ENCODE peak calls at places on chromosome 15, in ten cellular contexts. T is A549, X is spleen, F is choroid plexus epithelial cell, B is HFF-Myc, Z is HL-60, D is RWPE1, L is heart right ventricle, U is heart left ventricle, I is kidney. K is an unnamed sample.

GRCh38 chr15:48177383-48177874 is 666 bp downstream of the MYEF2 start:
- DNase-seq in U (no peak), D (peak; percentile 13), Z (no peak), L (peak; percentile 9), F (peak; percentile 66), B (peak; percentile 16), I (no peak), X (no peak), T (peak; percentile 8), K (no peak)

GRCh38 chr15:69141833-69142232 is 18.6 kb upstream of the GLCE start:
- DNase-seq in X (no peak), D (no peak), F (no peak), T (no peak), U (no peak), L (no peak), B (no peak), I (no peak), Z (no peak), K (no peak)

GRCh38 chr15:37931321-37931720 is 3.1 kb upstream of the TMCO5A start:
- DNase-seq in X (no peak), U (no peak), B (no peak), Z (no peak), I (no peak), L (no peak), D (no peak), T (no peak), F (no peak), K (no peak)

GRCh38 chr15:31202953-31203352 is 101.4 kb upstream of the TRPM1 start:
- DNase-seq in B (no peak), D (no peak), I (no peak), T (no peak), U (no peak), L (no peak), X (no peak), Z (no peak), F (no peak), K (no peak)

GRCh38 chr15:26013946-26014345 is 150.8 kb upstream of the ATP10A start:
- DNase-seq in I (no peak), L (no peak), X (no peak), D (no peak), F (no peak), U (no peak), T (no peak), B (no peak), Z (no peak), K (no peak)

GRCh38 chr15:66514586-66514985 is 9.5 kb downstream of the ZWILCH start:
- DNase-seq in B (no peak), F (no peak), X (no peak), T (no peak), Z (no peak), D (no peak), I (no peak), U (no peak), L (no peak), K (no peak)

GRCh38 chr15:68387288-68388143 is 44.4 kb downstream of the ITGA11 start:
- DNase-seq in Z (no peak), U (peak; percentile 11), X (peak; percentile 39), B (no peak), I (no peak), L (peak; percentile 0), D (no peak), T (no peak), F (no peak), K (no peak)

GRCh38 chr15:66588971-66589370 is 23.2 kb upstream of the LCTL start:
- DNase-seq in F (no peak), I (peak; percentile 42), D (no peak), L (no peak), T (no peak), B (no peak), Z (no peak), U (no peak), X (no peak), K (no peak)

GRCh38 chr15:31082771-31083393 is 18.6 kb downstream of the TRPM1 start:
- DNase-seq in D (no peak), Z (no peak), U (no peak), I (no peak), T (no peak), X (no peak), F (no peak), L (no peak), B (peak; percentile 76), K (no peak)

GRCh38 chr15:94840794-94841587 is 609.6 kb downstream of the MCTP2 start:
- DNase-seq in D (peak; percentile 27), F (peak; percentile 5), L (no peak), T (no peak), B (no peak), Z (no peak), X (no peak), I (no peak), U (no peak), K (no peak)

GRCh38 chr15:78308422-78309021 is 9.1 kb upstream of the SKIC8 start:
- DNase-seq in I (no peak), F (peak; percentile 80), B (no peak), L (peak; percentile 52), U (peak; percentile 61), T (peak; percentile 87), X (peak; percentile 83), Z (peak; percentile 72), D (peak; percentile 71), K (peak; percentile 88)

GRCh38 chr15:91946914-91947313 is 93.4 kb downstream of the SLCO3A1 start:
- DNase-seq in Z (no peak), L (peak; percentile 63), B (no peak), X (no peak), D (no peak), U (no peak), T (no peak), F (no peak), I (no peak), K (peak; percentile 40)

GRCh38 chr15:91949361-91949760 is 95.9 kb downstream of the SLCO3A1 start:
- DNase-seq in B (no peak), Z (no peak), U (no peak), L (no peak), X (no peak), I (no peak), T (no peak), D (no peak), F (no peak), K (no peak)

GRCh38 chr15:91950054-91950453 is 96.5 kb downstream of the SLCO3A1 start:
- DNase-seq in B (no peak), F (no peak), L (no peak), I (no peak), T (no peak), U (no peak), Z (no peak), X (no peak), D (no peak), K (no peak)

GRCh38 chr15:91947370-91947769 is 93.9 kb downstream of the SLCO3A1 start:
- DNase-seq in F (no peak), D (no peak), B (no peak), L (no peak), U (no peak), T (no peak), Z (peak; percentile 73), X (no peak), I (no peak), K (no peak)

DNA sequence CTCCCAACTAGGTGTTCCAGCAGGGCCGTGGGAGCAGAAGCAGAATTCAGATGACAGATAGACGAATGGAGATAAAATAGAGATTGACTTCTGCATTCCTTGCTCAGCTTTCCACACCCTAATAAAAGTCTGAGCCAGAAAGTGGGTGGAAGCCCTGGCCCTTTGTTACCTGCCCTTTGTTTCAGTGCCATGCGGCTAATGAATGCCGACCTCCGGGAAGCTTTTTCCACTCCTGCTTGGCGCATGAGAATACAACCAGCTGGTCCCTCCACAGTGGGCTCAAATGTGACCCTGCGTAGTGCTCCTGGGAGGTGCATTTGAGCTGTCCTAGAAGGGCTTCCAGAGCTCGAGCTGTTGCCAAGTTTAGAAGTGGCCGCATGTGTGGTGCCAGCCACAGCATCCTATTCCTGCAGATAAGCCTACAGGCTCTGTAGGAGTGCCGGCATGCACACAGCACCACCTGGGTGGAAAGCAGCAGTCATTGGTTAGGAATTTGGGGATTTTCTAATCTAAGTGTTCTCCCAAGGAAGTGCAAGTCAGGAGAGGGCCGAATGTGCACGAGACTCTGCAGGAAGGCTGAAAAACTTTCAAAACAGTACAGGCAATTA is 94.6 kb downstream of the SLCO3A1 start:
- DNase-seq in X (no peak), U (peak; percentile 39), Z (no peak), B (no peak), L (peak; percentile 56), D (peak; percentile 90), F (peak; percentile 4), T (peak; percentile 67), I (peak; percentile 72), K (peak; percentile 68)
- TF ChIP-seq CTCF in X (no peak), U (no peak), Z (no peak), B (no peak), L (no peak), D (no peak), F (no peak), T (no peak), I (no peak), K (no peak)

DNA sequence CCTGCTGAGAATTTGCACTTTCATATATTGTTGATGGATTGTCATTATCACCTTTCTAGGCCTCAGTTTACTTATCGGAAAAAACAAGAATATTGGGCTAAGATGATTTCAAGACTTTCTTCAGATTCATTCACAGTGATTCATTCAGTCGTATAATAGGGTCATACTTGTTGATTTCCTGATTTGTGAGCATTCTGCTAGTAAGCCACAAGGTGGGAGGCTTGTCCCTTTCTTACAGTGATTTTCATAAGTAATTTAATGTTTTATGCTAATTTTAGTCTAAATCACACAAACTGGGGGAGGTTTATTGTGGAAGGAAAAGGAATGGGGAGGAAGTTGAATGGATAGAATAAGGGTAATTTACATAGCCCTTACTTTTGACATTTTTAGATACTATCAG is 126.8 kb upstream of the GOLGA6L4 start:
- DNase-seq in B (no peak), Z (no peak), I (no peak), X (no peak), F (peak; percentile 68), T (no peak), L (no peak), U (no peak), D (peak; percentile 5), K (no peak)
- TF ChIP-seq CTCF in B (no peak), Z (no peak), I (no peak), X (no peak), F (peak; percentile 49), T (no peak), L (no peak), U (no peak), D (peak; percentile 57), K (no peak)

DNA sequence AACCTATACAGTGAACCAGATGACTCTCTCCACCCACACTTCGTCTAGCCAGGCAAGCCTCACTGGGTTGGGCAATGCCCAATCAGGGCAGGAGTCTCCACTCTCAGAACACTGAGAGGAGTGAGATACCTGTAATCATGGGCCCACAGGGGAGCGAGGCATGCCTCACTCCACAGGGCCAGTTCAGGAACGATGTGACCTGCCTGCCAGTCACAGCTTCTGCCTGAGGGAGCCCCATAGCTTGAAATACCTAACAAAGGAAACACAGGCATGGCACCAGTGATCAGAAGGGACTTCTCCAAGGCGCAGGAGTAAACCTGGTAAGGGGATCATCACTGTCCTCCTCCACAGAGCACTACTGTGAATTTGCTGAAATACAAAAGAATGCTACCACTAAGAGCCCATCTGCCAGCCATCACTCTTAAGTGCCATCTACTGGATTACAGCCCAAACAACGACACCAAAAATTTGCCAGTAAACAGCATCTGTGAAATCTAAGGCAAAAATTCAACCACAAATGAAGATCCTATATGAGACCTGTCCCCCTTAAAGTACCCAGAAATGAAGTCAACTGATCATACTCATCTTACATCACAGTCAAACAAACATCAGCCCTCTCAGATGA is 689.9 kb upstream of the SEMA6D start:
- DNase-seq in X (no peak), T (no peak), L (no peak), F (no peak), B (no peak), D (no peak), I (no peak), Z (no peak), U (no peak), K (no peak)
- TF ChIP-seq CTCF in X (no peak), T (no peak), L (no peak), F (no peak), B (no peak), D (no peak), I (no peak), Z (no peak), U (no peak), K (no peak)

GRCh38 chr15:45618813-45619212 is 16.0 kb upstream of the SQOR start:
- DNase-seq in L (no peak), B (no peak), F (no peak), X (no peak), I (no peak), Z (peak; percentile 18), T (no peak), U (no peak), D (no peak), K (no peak)
- TF ChIP-seq CTCF in L (no peak), B (no peak), F (no peak), X (no peak), I (no peak), Z (no peak), T (no peak), U (no peak), D (no peak), K (no peak)

K was measured in Calu3.